ENCODE peak calls at places on chromosomes 2 and 18, in seven cellular contexts. One of them, this sample, is unnamed.
A peak's percentile ranks its signal among the peaks of the same experiment; 100 is the strongest.

GRCh38 chr2:61924895-61925663 is 19.6 kb downstream of the COMMD1 start:
- DNase-seq in lower leg skin: no peak
- DNase-seq in esophagus squamous epithelium: no peak
- DNase-seq in suprapubic skin: no peak
- DNase-seq in heart left ventricle: no peak
- DNase-seq in A549: no peak
- DNase-seq in tibial nerve: no peak
- DNase-seq in this sample: no peak

GRCh38 chr2:173555833-173556232 is 201.2 kb downstream of the CDCA7 start:
- DNase-seq in lower leg skin: no peak
- DNase-seq in esophagus squamous epithelium: no peak
- DNase-seq in suprapubic skin: no peak
- DNase-seq in heart left ventricle: no peak
- DNase-seq in A549: no peak
- DNase-seq in tibial nerve: peak; percentile 32
- DNase-seq in this sample: no peak

GRCh38 chr2:37670378-37671012 is 947 bp downstream of the CDC42EP3 start:
- DNase-seq in lower leg skin: no peak
- DNase-seq in esophagus squamous epithelium: no peak
- DNase-seq in suprapubic skin: no peak
- DNase-seq in heart left ventricle: no peak
- DNase-seq in A549: no peak
- DNase-seq in tibial nerve: no peak
- DNase-seq in this sample: no peak

GRCh38 chr2:3470166-3470651 is 49.1 kb downstream of the ADI1 start:
- DNase-seq in lower leg skin: peak; percentile 65
- DNase-seq in esophagus squamous epithelium: no peak
- DNase-seq in suprapubic skin: no peak
- DNase-seq in heart left ventricle: peak; percentile 92
- DNase-seq in A549: no peak
- DNase-seq in tibial nerve: peak; percentile 80
- DNase-seq in this sample: peak; percentile 94

GRCh38 chr2:29253026-29253425 is 137.8 kb downstream of the CLIP4 start:
- DNase-seq in lower leg skin: no peak
- DNase-seq in esophagus squamous epithelium: no peak
- DNase-seq in suprapubic skin: no peak
- DNase-seq in heart left ventricle: no peak
- DNase-seq in A549: no peak
- DNase-seq in tibial nerve: no peak
- DNase-seq in this sample: no peak

GRCh38 chr18:77071711-77072292 is 60.8 kb downstream of the MBP start:
- DNase-seq in lower leg skin: no peak
- DNase-seq in esophagus squamous epithelium: no peak
- DNase-seq in suprapubic skin: no peak
- DNase-seq in heart left ventricle: no peak
- DNase-seq in A549: peak; percentile 93
- DNase-seq in tibial nerve: peak; percentile 52
- DNase-seq in this sample: no peak

GRCh38 chr18:60549338-60549960 is 176.9 kb upstream of the MC4R start:
- DNase-seq in lower leg skin: peak; percentile 37
- DNase-seq in esophagus squamous epithelium: no peak
- DNase-seq in suprapubic skin: no peak
- DNase-seq in heart left ventricle: no peak
- DNase-seq in A549: peak; percentile 58
- DNase-seq in tibial nerve: peak; percentile 65
- DNase-seq in this sample: no peak

GRCh38 chr2:17878222-17879136 is at the start of gene KCNS3:
- DNase-seq in lower leg skin: no peak
- DNase-seq in esophagus squamous epithelium: no peak
- DNase-seq in suprapubic skin: no peak
- DNase-seq in heart left ventricle: peak; percentile 73
- DNase-seq in A549: peak; percentile 23
- DNase-seq in tibial nerve: no peak
- DNase-seq in this sample: peak; percentile 48

GRCh38 chr2:172639823-172640222 is 83.9 kb downstream of the PDK1 start:
- DNase-seq in lower leg skin: no peak
- DNase-seq in esophagus squamous epithelium: no peak
- DNase-seq in suprapubic skin: no peak
- DNase-seq in heart left ventricle: no peak
- DNase-seq in A549: no peak
- DNase-seq in tibial nerve: no peak
- DNase-seq in this sample: no peak

GRCh38 chr2:212505583-212505982 is 33.0 kb downstream of the ERBB4 start:
- DNase-seq in lower leg skin: no peak
- DNase-seq in esophagus squamous epithelium: no peak
- DNase-seq in suprapubic skin: no peak
- DNase-seq in heart left ventricle: no peak
- DNase-seq in A549: no peak
- DNase-seq in tibial nerve: no peak
- DNase-seq in this sample: no peak

DNA sequence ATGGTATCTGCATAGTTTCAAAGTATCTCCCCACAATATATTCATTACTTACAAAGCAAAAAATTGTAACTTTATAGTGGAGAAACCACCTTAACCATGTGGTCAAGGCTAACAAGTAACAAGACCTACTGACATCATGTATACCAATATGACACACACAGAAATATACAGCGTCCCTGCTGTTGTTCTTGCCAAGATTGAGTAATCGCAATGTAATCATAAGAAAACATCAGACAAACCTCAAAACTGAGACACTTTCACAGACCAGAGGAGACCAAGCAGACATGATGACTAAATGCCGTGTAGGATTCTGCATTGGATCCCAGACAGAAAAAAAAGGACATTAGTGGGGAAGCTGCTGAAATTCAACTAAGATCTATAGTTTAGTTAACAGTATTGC is 123.0 kb downstream of the ACAA2 start:
- DNase-seq in lower leg skin: no peak
- DNase-seq in esophagus squamous epithelium: no peak
- DNase-seq in suprapubic skin: no peak
- DNase-seq in heart left ventricle: no peak
- DNase-seq in A549: peak; percentile 53
- DNase-seq in tibial nerve: no peak
- DNase-seq in this sample: no peak
- H3K4me3 ChIP-seq in lower leg skin: no peak overlapping the region
- H3K4me3 ChIP-seq in esophagus squamous epithelium: no peak overlapping the region
- H3K4me3 ChIP-seq in suprapubic skin: no peak overlapping the region
- H3K4me3 ChIP-seq in heart left ventricle: no peak overlapping the region
- H3K4me3 ChIP-seq in A549: no peak overlapping the region
- H3K4me3 ChIP-seq in tibial nerve: no peak overlapping the region
- H3K4me3 ChIP-seq in this sample: no peak overlapping the region

GRCh38 chr2:100537918-100538317 is 24.9 kb upstream of the PDCL3 start:
- DNase-seq in lower leg skin: no peak
- DNase-seq in esophagus squamous epithelium: no peak
- DNase-seq in suprapubic skin: no peak
- DNase-seq in heart left ventricle: no peak
- DNase-seq in A549: no peak
- DNase-seq in tibial nerve: no peak
- DNase-seq in this sample: no peak
- TF ChIP-seq POLR2A in lower leg skin: no peak
- TF ChIP-seq POLR2A in esophagus squamous epithelium: no peak
- TF ChIP-seq POLR2A in suprapubic skin: no peak
- TF ChIP-seq POLR2A in heart left ventricle: no peak
- TF ChIP-seq POLR2A in A549: no peak
- TF ChIP-seq POLR2A in tibial nerve: no peak
- TF ChIP-seq POLR2A in this sample: no peak

GRCh38 chr2:190947139-190947538 is 66.5 kb downstream of the GLS start:
- DNase-seq in lower leg skin: no peak
- DNase-seq in esophagus squamous epithelium: no peak
- DNase-seq in suprapubic skin: no peak
- DNase-seq in heart left ventricle: no peak
- DNase-seq in A549: peak; percentile 59
- DNase-seq in tibial nerve: no peak
- DNase-seq in this sample: no peak

GRCh38 chr2:190943706-190944105 is 63.1 kb downstream of the GLS start:
- DNase-seq in lower leg skin: no peak
- DNase-seq in esophagus squamous epithelium: no peak
- DNase-seq in suprapubic skin: no peak
- DNase-seq in heart left ventricle: no peak
- DNase-seq in A549: no peak
- DNase-seq in tibial nerve: no peak
- DNase-seq in this sample: no peak

GRCh38 chr2:190948671-190949070 is 65.3 kb downstream of the STAT1 start:
- DNase-seq in lower leg skin: no peak
- DNase-seq in esophagus squamous epithelium: no peak
- DNase-seq in suprapubic skin: no peak
- DNase-seq in heart left ventricle: peak; percentile 25
- DNase-seq in A549: no peak
- DNase-seq in tibial nerve: no peak
- DNase-seq in this sample: no peak

GRCh38 chr2:190950566-190950991 is 63.4 kb downstream of the STAT1 start:
- DNase-seq in lower leg skin: no peak
- DNase-seq in esophagus squamous epithelium: no peak
- DNase-seq in suprapubic skin: no peak
- DNase-seq in heart left ventricle: no peak
- DNase-seq in A549: no peak
- DNase-seq in tibial nerve: no peak
- DNase-seq in this sample: no peak

GRCh38 chr2:190947711-190948251 is 66.2 kb downstream of the STAT1 start:
- DNase-seq in lower leg skin: no peak
- DNase-seq in esophagus squamous epithelium: no peak
- DNase-seq in suprapubic skin: no peak
- DNase-seq in heart left ventricle: no peak
- DNase-seq in A549: peak; percentile 75
- DNase-seq in tibial nerve: no peak
- DNase-seq in this sample: no peak
- H3K4me3 ChIP-seq in lower leg skin: no peak overlapping the region
- H3K4me3 ChIP-seq in esophagus squamous epithelium: no peak overlapping the region
- H3K4me3 ChIP-seq in suprapubic skin: peak overlapping the region; percentile 14
- H3K4me3 ChIP-seq in heart left ventricle: peak overlapping the region; percentile 26
- H3K4me3 ChIP-seq in A549: peak overlapping the region; percentile 0
- H3K4me3 ChIP-seq in tibial nerve: no peak overlapping the region
- H3K4me3 ChIP-seq in this sample: no peak overlapping the region

DNA sequence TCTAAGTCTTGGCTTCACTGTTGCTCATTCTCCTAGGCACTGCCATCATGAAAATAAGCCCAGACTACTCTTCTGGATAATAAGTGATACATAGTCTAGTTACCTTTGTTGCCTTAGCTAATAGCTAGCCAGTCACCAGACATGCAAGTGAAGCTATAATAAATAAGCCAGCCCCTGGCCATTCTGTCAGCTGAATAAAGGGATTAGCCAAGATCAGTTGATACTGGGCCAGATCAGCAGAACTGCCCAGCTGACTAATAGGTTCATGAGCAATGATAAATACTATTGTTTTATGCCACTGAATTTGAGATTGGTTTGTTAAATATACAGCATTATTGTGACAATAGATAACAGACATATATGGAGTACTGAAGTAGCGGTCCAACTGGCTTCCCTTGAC is 8.0 kb upstream of the C2orf69 start:
- DNase-seq in lower leg skin: no peak
- DNase-seq in esophagus squamous epithelium: no peak
- DNase-seq in suprapubic skin: no peak
- DNase-seq in heart left ventricle: no peak
- DNase-seq in A549: no peak
- DNase-seq in tibial nerve: no peak
- DNase-seq in this sample: no peak
- TF ChIP-seq POLR2A in lower leg skin: no peak
- TF ChIP-seq POLR2A in esophagus squamous epithelium: no peak
- TF ChIP-seq POLR2A in suprapubic skin: no peak
- TF ChIP-seq POLR2A in heart left ventricle: no peak
- TF ChIP-seq POLR2A in A549: no peak
- TF ChIP-seq POLR2A in tibial nerve: no peak
- TF ChIP-seq POLR2A in this sample: no peak

GRCh38 chr2:179049546-179050311 is at the start of gene CCDC141:
- DNase-seq in lower leg skin: no peak
- DNase-seq in esophagus squamous epithelium: no peak
- DNase-seq in suprapubic skin: no peak
- DNase-seq in heart left ventricle: no peak
- DNase-seq in A549: no peak
- DNase-seq in tibial nerve: no peak
- DNase-seq in this sample: peak; percentile 24
- H3K4me3 ChIP-seq in lower leg skin: no peak within 1 kb of the TSS
- H3K4me3 ChIP-seq in esophagus squamous epithelium: no peak within 1 kb of the TSS
- H3K4me3 ChIP-seq in suprapubic skin: peak within 1 kb of the TSS; percentile 24
- H3K4me3 ChIP-seq in heart left ventricle: peak within 1 kb of the TSS; percentile 62
- H3K4me3 ChIP-seq in A549: no peak within 1 kb of the TSS
- H3K4me3 ChIP-seq in tibial nerve: peak within 1 kb of the TSS; percentile 28
- H3K4me3 ChIP-seq in this sample: peak within 1 kb of the TSS; percentile 37